ENCODE peak calls at places on chromosomes 13 and 19, in eight cellular contexts. E, Z, A, J, Y, H, V and I are unnamed samples. For H3K4me1, the result is how much of the 10 kb centered on the place peaks cover.

GRCh38 chr13:32045537-32045936 is 14.0 kb downstream of the FRY start:
- DNase-seq in E (no peak), Z (peak), A (no peak), J (no peak), Y (no peak), H (no peak), V (no peak), I (no peak)

GRCh38 chr13:23254506-23254905 is 73.7 kb downstream of the SGCG start:
- DNase-seq in E (no peak), Z (no peak), A (no peak), J (no peak), Y (no peak), H (no peak), V (no peak), I (no peak)

GRCh38 chr13:99256709-99257108 is 1.5 kb downstream of the GPR18 start:
- DNase-seq in E (no peak), Z (peak), A (no peak), J (no peak), Y (no peak), H (no peak), V (no peak), I (no peak)

GRCh38 chr19:2633693-2634075 is 68.8 kb downstream of the GNG7 start:
- DNase-seq in E (no peak), Z (no peak), A (no peak), J (no peak), Y (no peak), H (no peak), V (no peak), I (no peak)

GRCh38 chr13:38386421-38386820 is 36.8 kb downstream of the UFM1 start:
- DNase-seq in E (no peak), Z (peak), A (no peak), J (no peak), Y (no peak), H (no peak), V (no peak), I (no peak)

GRCh38 chr19:45653634-45654033 is 14.4 kb upstream of the GIPR start:
- DNase-seq in E (no peak), Z (no peak), A (no peak), J (no peak), Y (no peak), H (no peak), V (no peak), I (no peak)

GRCh38 chr19:31418055-31418454 is 68.8 kb upstream of the TSHZ3 start:
- DNase-seq in E (no peak), Z (no peak), A (no peak), J (no peak), Y (no peak), H (no peak), V (no peak), I (no peak)

GRCh38 chr13:109101550-109102144 is 472.2 kb downstream of the MYO16 start:
- DNase-seq in E (no peak), Z (no peak), A (no peak), J (no peak), Y (no peak), H (no peak), V (no peak), I (no peak)

GRCh38 chr13:20126460-20127262 is 34.2 kb downstream of the GJA3 start:
- DNase-seq in E (no peak), Z (no peak), A (no peak), J (peak), Y (no peak), H (no peak), V (no peak), I (no peak)

GRCh38 chr13:46751811-46752635 is 44.9 kb downstream of the ESD start:
- DNase-seq in E (no peak), Z (peak), A (no peak), J (no peak), Y (no peak), H (no peak), V (no peak), I (no peak)

GRCh38 chr19:50398675-50399367 is 14.7 kb downstream of the POLD1 start:
- DNase-seq in E (no peak), Z (no peak), A (no peak), J (no peak), Y (no peak), H (no peak), V (no peak), I (no peak)

GRCh38 chr19:19342086-19343015 is 21.7 kb downstream of the MAU2 start:
- DNase-seq in E (peak), Z (peak), A (no peak), J (peak), Y (peak), H (peak), V (peak), I (peak)

GRCh38 chr13:110555601-110556223 is 5.8 kb downstream of the RAB20 start:
- DNase-seq in E (peak), Z (no peak), A (no peak), J (no peak), Y (no peak), H (peak), V (peak), I (peak)

GRCh38 chr13:86757236-86757978 is 913.8 kb upstream of the SLITRK5 start:
- DNase-seq in E (no peak), Z (no peak), A (no peak), J (no peak), Y (no peak), H (no peak), V (no peak), I (no peak)

GRCh38 chr13:106471957-106472543 is 63.4 kb downstream of the EFNB2 start:
- DNase-seq in E (peak), Z (peak), A (no peak), J (no peak), Y (peak), H (no peak), V (peak), I (no peak)

GRCh38 chr13:71359641-71360040 is 507.4 kb downstream of the DACH1 start:
- DNase-seq in E (no peak), Z (no peak), A (no peak), J (no peak), Y (no peak), H (no peak), V (no peak), I (no peak)

GRCh38 chr19:53041366-53041765 is 3.2 kb upstream of the ERVV-2 start:
- DNase-seq in E (no peak), Z (no peak), A (no peak), J (no peak), Y (no peak), H (no peak), V (no peak), I (no peak)
- TF ChIP-seq POLR2A in E (no peak), Z (no peak), A (no peak), J (no peak), Y (no peak), H (no peak), V (no peak), I (no peak)

GRCh38 chr13:113209880-113210421 is 538 bp downstream of the CUL4A start:
- DNase-seq in E (peak), Z (peak), A (no peak), J (peak), Y (peak), H (peak), V (peak), I (peak)
- H3K4me1 ChIP-seq in E (under half), Z (under half), A (under half), J (half or more), Y (under half), H (half or more), V (half or more), I (under half)

DNA sequence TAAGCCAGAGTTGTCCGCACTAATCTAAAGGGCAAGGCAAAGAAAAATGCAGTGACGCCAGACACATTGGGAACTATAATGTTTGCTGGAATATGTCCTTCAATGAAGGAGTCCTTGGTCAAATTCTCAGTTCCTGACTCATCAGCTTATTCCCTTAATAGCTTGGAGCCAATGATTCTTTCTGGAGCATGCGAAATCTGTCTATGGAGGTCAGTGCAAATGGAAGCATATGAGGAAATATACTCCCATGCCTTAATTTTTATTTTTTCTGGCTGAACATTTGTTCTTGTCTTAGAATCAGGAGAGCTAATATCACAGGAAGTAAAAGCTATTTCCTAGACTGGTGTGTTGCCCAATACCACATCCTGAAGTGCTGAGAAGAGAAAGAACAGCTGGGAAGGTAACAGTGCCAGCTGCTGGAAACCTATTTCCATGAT is 289.8 kb upstream of the SPRY2 start:
- DNase-seq in E (peak), Z (no peak), A (no peak), J (peak), Y (no peak), H (no peak), V (no peak), I (no peak)
- TF ChIP-seq CTCF in E (peak), Z (no peak), A (no peak), J (no peak), Y (no peak), H (no peak), V (no peak), I (no peak)

GRCh38 chr19:57355916-57356315 is 4.8 kb downstream of the ZNF304 start:
- DNase-seq in E (no peak), Z (no peak), A (no peak), J (no peak), Y (no peak), H (no peak), V (no peak), I (no peak)

GRCh38 chr19:57348136-57348535 is 2.9 kb upstream of the ZNF304 start:
- DNase-seq in E (no peak), Z (peak), A (no peak), J (peak), Y (no peak), H (no peak), V (no peak), I (no peak)

GRCh38 chr19:57351867-57352266 is 796 bp downstream of the ZNF304 start:
- DNase-seq in E (no peak), Z (peak), A (no peak), J (no peak), Y (no peak), H (no peak), V (no peak), I (no peak)

DNA sequence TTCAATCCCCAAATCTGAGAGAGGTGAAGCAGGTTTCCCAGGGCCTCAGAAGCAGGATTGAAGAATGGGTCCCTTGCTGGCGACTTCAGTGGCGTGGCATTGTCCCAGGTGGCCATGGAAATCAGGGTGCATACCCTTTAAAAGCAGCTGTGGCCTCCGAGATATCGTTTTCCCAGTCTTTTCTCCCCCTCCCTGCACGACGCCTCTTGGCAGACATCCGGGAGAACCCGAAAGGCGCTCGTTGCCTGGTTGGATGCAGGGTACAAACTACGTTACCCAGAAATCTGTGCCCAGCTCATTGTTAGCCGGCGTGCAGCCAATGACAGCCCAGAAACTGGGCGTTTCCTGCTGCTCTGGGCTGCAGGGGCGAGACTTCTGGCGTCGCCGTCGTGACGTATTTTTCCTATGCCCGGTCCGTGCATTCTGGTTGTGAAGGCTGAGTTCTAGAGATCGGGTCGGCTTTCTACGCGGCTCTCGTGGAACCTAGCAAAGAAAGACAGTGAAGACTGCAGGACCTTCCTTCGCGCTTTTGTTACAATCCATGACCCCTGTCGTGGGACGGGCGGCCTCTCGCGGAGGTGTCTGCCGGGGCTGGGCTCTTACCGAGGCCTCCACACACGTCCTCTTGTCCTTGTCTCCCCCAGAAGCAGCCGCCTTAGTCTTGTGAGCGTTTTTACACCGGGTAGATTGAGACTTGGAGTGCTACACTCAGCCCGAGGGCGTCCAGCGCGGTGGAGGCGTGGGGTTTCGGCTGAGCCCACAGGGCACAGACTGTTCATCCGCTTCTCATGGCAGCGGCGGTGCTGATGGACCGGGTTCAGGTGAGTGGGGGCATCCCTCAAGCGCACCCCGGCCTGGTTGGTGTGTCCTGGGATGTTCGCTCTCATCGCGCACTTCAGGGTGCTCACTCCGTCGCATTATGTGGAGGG is at the start of gene ZNF304:
- DNase-seq in E (peak), Z (peak), A (peak), J (peak), Y (peak), H (peak), V (peak), I (peak)
- TF ChIP-seq POLR2A in E (no peak), Z (peak), A (peak), J (peak), Y (peak), H (peak), V (no peak), I (no peak)

GRCh38 chr13:94303644-94304174 is 175.8 kb downstream of the DCT start:
- DNase-seq in E (no peak), Z (no peak), A (no peak), J (no peak), Y (no peak), H (no peak), V (no peak), I (no peak)
- H3K4me1 ChIP-seq in E (under half), Z (under half), A (under half), J (under half), Y (under half), H (under half), V (under half), I (under half)

GRCh38 chr19:4675346-4675745 is 5.2 kb upstream of the MYDGF start:
- DNase-seq in E (no peak), Z (no peak), A (no peak), J (no peak), Y (no peak), H (no peak), V (no peak), I (no peak)

GRCh38 chr19:4679416-4679815 is 9.3 kb upstream of the MYDGF start:
- DNase-seq in E (no peak), Z (no peak), A (no peak), J (no peak), Y (no peak), H (no peak), V (no peak), I (no peak)

GRCh38 chr19:4678881-4679379 is 8.8 kb upstream of the MYDGF start:
- DNase-seq in E (peak), Z (no peak), A (no peak), J (no peak), Y (peak), H (no peak), V (no peak), I (no peak)

GRCh38 chr19:4673726-4674125 is 3.6 kb upstream of the MYDGF start:
- DNase-seq in E (no peak), Z (no peak), A (no peak), J (no peak), Y (no peak), H (no peak), V (no peak), I (no peak)

GRCh38 chr19:4676955-4677731 is 7.0 kb upstream of the MYDGF start:
- DNase-seq in E (peak), Z (peak), A (no peak), J (peak), Y (no peak), H (peak), V (peak), I (no peak)
- TF ChIP-seq CTCF in E (peak), Z (peak), A (peak), J (peak), Y (no peak), H (peak), V (peak), I (peak)